ENCODE peak calls at places on chromosomes 3 and 15, in nine cellular contexts. U, J, K, X, V, F, E, Q and Y are unnamed samples.

GRCh38 chr3:72299321-72299802 is 514.4 kb upstream of the PROK2 start:
- DNase-seq in U (peak; percentile 12), J (peak; percentile 19), K (peak; percentile 76), X (no peak), V (peak; percentile 64), F (no peak), E (no peak), Q (no peak), Y (peak; percentile 27)

GRCh38 chr15:83653639-83654378 is at the start of gene ADAMTSL3:
- DNase-seq in U (no peak), J (no peak), K (peak; percentile 63), X (peak; percentile 19), V (peak; percentile 21), F (peak; percentile 96), E (no peak), Q (peak; percentile 82), Y (peak; percentile 31)

GRCh38 chr3:122902326-122902725 is 107.5 kb downstream of the SLC49A4 start:
- DNase-seq in U (no peak), J (peak; percentile 14), K (no peak), X (no peak), V (peak; percentile 13), F (no peak), E (no peak), Q (peak; percentile 79), Y (no peak)

GRCh38 chr3:169575381-169575780 is 88.1 kb downstream of the MECOM start:
- DNase-seq in U (peak; percentile 9), J (peak; percentile 47), K (no peak), X (peak; percentile 20), V (peak; percentile 11), F (no peak), E (peak; percentile 2), Q (peak; percentile 40), Y (peak; percentile 21)

GRCh38 chr3:13866406-13866965 is 13.4 kb downstream of the WNT7A start:
- DNase-seq in U (no peak), J (no peak), K (no peak), X (peak; percentile 23), V (no peak), F (peak; percentile 28), E (no peak), Q (peak; percentile 63), Y (no peak)

GRCh38 chr3:159881828-159882309 is 106.8 kb upstream of the IL12A start:
- DNase-seq in U (no peak), J (peak; percentile 53), K (no peak), X (no peak), V (peak; percentile 43), F (no peak), E (no peak), Q (peak; percentile 46), Y (no peak)

GRCh38 chr3:148006508-148006907 is 597.3 kb downstream of the ZIC1 start:
- DNase-seq in U (no peak), J (peak; percentile 71), K (no peak), X (peak; percentile 77), V (peak; percentile 56), F (no peak), E (peak; percentile 37), Q (peak; percentile 88), Y (peak; percentile 58)

GRCh38 chr3:126110431-126111125 is 26.7 kb upstream of the SLC41A3 start:
- DNase-seq in U (no peak), J (no peak), K (no peak), X (no peak), V (no peak), F (peak; percentile 47), E (no peak), Q (no peak), Y (no peak)

GRCh38 chr3:62873672-62874397 is 1.4 kb downstream of the CADPS start:
- DNase-seq in U (peak; percentile 69), J (no peak), K (no peak), X (peak; percentile 10), V (peak; percentile 3), F (no peak), E (no peak), Q (peak; percentile 16), Y (no peak)

GRCh38 chr3:111151438-111151837 is 79.8 kb downstream of the NECTIN3 start:
- DNase-seq in U (no peak), J (peak; percentile 81), K (no peak), X (no peak), V (peak; percentile 72), F (no peak), E (peak; percentile 38), Q (peak; percentile 73), Y (peak; percentile 40)

GRCh38 chr15:75203017-75203907 is 1.6 kb downstream of the C15orf39 start:
- DNase-seq in U (no peak), J (peak; percentile 14), K (no peak), X (no peak), V (peak; percentile 29), F (no peak), E (no peak), Q (peak; percentile 18), Y (no peak)

GRCh38 chr3:49006591-49007067 is 562 bp upstream of the WDR6 start:
- DNase-seq in U (no peak), J (peak; percentile 43), K (peak; percentile 65), X (no peak), V (peak; percentile 33), F (peak; percentile 83), E (no peak), Q (peak; percentile 45), Y (no peak)

GRCh38 chr3:138114431-138114918 is 933 bp downstream of the DZIP1L start:
- DNase-seq in U (no peak), J (peak; percentile 49), K (no peak), X (no peak), V (peak; percentile 57), F (no peak), E (no peak), Q (peak; percentile 45), Y (no peak)

GRCh38 chr3:46538803-46539442 is 27.2 kb downstream of the LRRC2 start:
- DNase-seq in U (no peak), J (peak; percentile 75), K (no peak), X (no peak), V (peak; percentile 80), F (no peak), E (peak; percentile 35), Q (peak; percentile 58), Y (peak; percentile 70)

GRCh38 chr3:36864180-36865053 is 80.4 kb downstream of the TRANK1 start:
- DNase-seq in U (no peak), J (no peak), K (no peak), X (no peak), V (no peak), F (no peak), E (no peak), Q (no peak), Y (no peak)

GRCh38 chr3:150995510-150995909 is 23.0 kb upstream of the CLRN1 start:
- DNase-seq in U (no peak), J (no peak), K (no peak), X (no peak), V (no peak), F (no peak), E (no peak), Q (no peak), Y (no peak)

GRCh38 chr3:74119221-74119620 is 494.5 kb upstream of the PDZRN3 start:
- DNase-seq in U (no peak), J (no peak), K (no peak), X (no peak), V (no peak), F (no peak), E (no peak), Q (peak; percentile 9), Y (no peak)

GRCh38 chr3:62318752-62319569 is 54.4 kb downstream of the FEZF2 start:
- DNase-seq in U (peak; percentile 81), J (peak; percentile 86), K (peak; percentile 64), X (peak; percentile 72), V (peak; percentile 88), F (peak; percentile 96), E (peak; percentile 31), Q (peak; percentile 90), Y (peak; percentile 64)

GRCh38 chr3:47512416-47513124 is 942 bp downstream of the ELP6 start:
- DNase-seq in U (no peak), J (peak; percentile 33), K (peak; percentile 34), X (no peak), V (peak; percentile 44), F (peak; percentile 78), E (no peak), Q (peak; percentile 27), Y (no peak)

GRCh38 chr3:2360815-2361214 is 262.1 kb downstream of the CNTN4 start:
- DNase-seq in U (no peak), J (no peak), K (no peak), X (no peak), V (no peak), F (no peak), E (no peak), Q (no peak), Y (no peak)

GRCh38 chr15:65980824-65981456 is 111.6 kb downstream of the RAB11A start:
- DNase-seq in U (no peak), J (peak; percentile 71), K (no peak), X (peak; percentile 72), V (peak; percentile 79), F (peak; percentile 77), E (peak; percentile 33), Q (peak; percentile 83), Y (peak; percentile 53)

GRCh38 chr3:151403246-151403645 is 18.7 kb upstream of the P2RY12 start:
- DNase-seq in U (no peak), J (peak; percentile 82), K (no peak), X (peak; percentile 34), V (peak; percentile 87), F (no peak), E (peak; percentile 62), Q (peak; percentile 74), Y (peak; percentile 55)

GRCh38 chr3:126186749-126187148 is 6.4 kb upstream of the ALDH1L1 start:
- DNase-seq in U (no peak), J (no peak), K (no peak), X (no peak), V (no peak), F (no peak), E (no peak), Q (no peak), Y (no peak)

GRCh38 chr3:59935025-59935424 is 885.2 kb upstream of the CFAP20DC start:
- DNase-seq in U (no peak), J (no peak), K (no peak), X (no peak), V (no peak), F (no peak), E (no peak), Q (no peak), Y (no peak)

GRCh38 chr3:34008191-34008590 is 209.8 kb downstream of the PDCD6IP start:
- DNase-seq in U (no peak), J (no peak), K (no peak), X (no peak), V (peak; percentile 37), F (no peak), E (no peak), Q (peak; percentile 62), Y (no peak)

GRCh38 chr3:73399106-73399505 is 225.6 kb downstream of the PDZRN3 start:
- DNase-seq in U (no peak), J (peak; percentile 27), K (no peak), X (no peak), V (peak; percentile 52), F (no peak), E (no peak), Q (no peak), Y (no peak)

GRCh38 chr15:39239562-39239961 is 341.3 kb upstream of the THBS1 start:
- DNase-seq in U (no peak), J (peak; percentile 74), K (no peak), X (peak; percentile 69), V (peak; percentile 86), F (no peak), E (no peak), Q (peak; percentile 87), Y (no peak)

GRCh38 chr3:120597445-120598049 is 1.4 kb downstream of the NDUFB4 start:
- DNase-seq in U (no peak), J (no peak), K (no peak), X (no peak), V (no peak), F (no peak), E (no peak), Q (no peak), Y (no peak)

GRCh38 chr3:34183581-34184313 is 385.3 kb downstream of the PDCD6IP start:
- DNase-seq in U (peak; percentile 58), J (no peak), K (no peak), X (no peak), V (no peak), F (no peak), E (no peak), Q (no peak), Y (no peak)

GRCh38 chr3:7545334-7545733 is 684.4 kb downstream of the GRM7 start:
- DNase-seq in U (no peak), J (no peak), K (no peak), X (no peak), V (no peak), F (no peak), E (no peak), Q (no peak), Y (no peak)

GRCh38 chr3:66492672-66493071 is 8.2 kb downstream of the LRIG1 start:
- DNase-seq in U (no peak), J (no peak), K (no peak), X (no peak), V (no peak), F (no peak), E (no peak), Q (peak; percentile 17), Y (no peak)